ENCODE peak calls at places on chromosomes 12 and 14, in ten cellular contexts. I is NT2/D1, Z is GM12878, K is HepG2, G is mesendoderm, R is HCT116, W is PC-3, N is neuronal stem cell, F is SK-N-SH, U is mammary epithelial cell. C is an unnamed sample.

GRCh38 chr12:108713471-108713870 is 17.8 kb downstream of the CORO1C start:
- DNase-seq in R (no peak), U (no peak), I (no peak), N (no peak), K (no peak), W (no peak), F (no peak), Z (no peak), G (no peak), C (no peak)

GRCh38 chr12:64258576-64258975 is 36.5 kb upstream of the KICS2 start:
- DNase-seq in R (no peak), W (no peak), F (no peak), U (no peak), N (no peak), G (peak; percentile 22), K (no peak), Z (no peak), I (no peak), C (no peak)

GRCh38 chr12:89733579-89734201 is 25.1 kb upstream of the ATP2B1 start:
- DNase-seq in N (no peak), R (no peak), U (peak; percentile 96), I (no peak), F (no peak), W (peak; percentile 93), Z (no peak), K (no peak), G (no peak), C (no peak)

GRCh38 chr12:54249489-54249888 is 30.4 kb downstream of the CBX5 start:
- DNase-seq in Z (no peak), G (no peak), R (no peak), U (no peak), N (no peak), K (no peak), F (no peak), W (no peak), I (no peak), C (no peak)

GRCh38 chr14:37150414-37150813 is 22.0 kb downstream of the SLC25A21 start:
- DNase-seq in K (peak; percentile 63), G (peak; percentile 40), R (no peak), Z (no peak), W (peak; percentile 76), I (no peak), U (peak; percentile 36), F (peak; percentile 5), N (no peak), C (peak; percentile 42)

GRCh38 chr12:10307630-10308029 is at the start of gene KLRD1:
- DNase-seq in G (no peak), I (no peak), K (no peak), N (no peak), F (no peak), Z (no peak), R (no peak), W (no peak), U (no peak), C (no peak)

GRCh38 chr14:97410667-97411286 is 613.6 kb downstream of the VRK1 start:
- DNase-seq in K (no peak), G (no peak), U (no peak), I (no peak), W (peak; percentile 35), Z (no peak), N (no peak), R (no peak), F (no peak), C (no peak)

GRCh38 chr12:72197790-72198189 is 74.4 kb upstream of the TRHDE start:
- DNase-seq in U (no peak), K (no peak), I (no peak), Z (no peak), N (no peak), W (no peak), G (no peak), F (no peak), R (no peak), C (no peak)

GRCh38 chr12:90773526-90773925 is 181.4 kb downstream of the CCER1 start:
- DNase-seq in I (no peak), Z (no peak), F (no peak), R (no peak), U (no peak), K (no peak), N (no peak), G (no peak), W (no peak), C (no peak)

GRCh38 chr12:31034372-31034771 is 39.3 kb upstream of the DDX11 start:
- DNase-seq in R (peak; percentile 21), Z (no peak), I (no peak), K (no peak), N (no peak), G (no peak), F (no peak), U (no peak), W (no peak), C (no peak)

GRCh38 chr12:88172844-88173407 is 30.8 kb downstream of the TMTC3 start:
- DNase-seq in G (no peak), K (no peak), N (no peak), R (no peak), Z (no peak), F (no peak), W (peak; percentile 93), I (no peak), U (peak; percentile 40), C (no peak)

GRCh38 chr12:112005419-112006395 is 7.3 kb downstream of the TMEM116 start:
- DNase-seq in I (no peak), G (peak; percentile 75), Z (no peak), W (peak; percentile 47), F (no peak), K (no peak), R (peak; percentile 24), N (no peak), U (peak; percentile 36), C (no peak)

GRCh38 chr14:99793213-99794155 is at the start of gene EML1:
- DNase-seq in W (peak; percentile 80), Z (no peak), K (peak; percentile 41), U (peak; percentile 52), F (peak; percentile 99), I (peak; percentile 51), N (peak; percentile 85), R (peak; percentile 23), G (peak; percentile 84), C (peak; percentile 79)

GRCh38 chr12:69331846-69332684 is 16.1 kb upstream of the LYZ start:
- DNase-seq in I (no peak), N (no peak), R (no peak), F (no peak), G (peak; percentile 42), U (no peak), K (no peak), Z (no peak), W (no peak), C (no peak)

GRCh38 chr12:8493084-8493483 is 20.2 kb upstream of the CLEC4D start:
- DNase-seq in W (no peak), K (no peak), G (no peak), I (no peak), U (no peak), F (no peak), R (no peak), N (no peak), Z (peak; percentile 72), C (peak; percentile 79)

GRCh38 chr12:6592087-6592486 is 15.1 kb downstream of the CHD4 start:
- DNase-seq in F (no peak), I (no peak), N (no peak), W (no peak), K (no peak), G (no peak), R (no peak), Z (no peak), U (no peak), C (no peak)
- H3K36me3 ChIP-seq in F (peaks cover 73% of the 10 kb centered on the region), I (peaks cover 95% of the 10 kb centered on the region), N (peaks cover 64% of the 10 kb centered on the region), W (peaks cover 71% of the 10 kb centered on the region), K (peaks cover 41% of the 10 kb centered on the region), G (peaks cover 35% of the 10 kb centered on the region), R (peaks cover 82% of the 10 kb centered on the region), Z (peaks cover 28% of the 10 kb centered on the region), U (peaks cover 65% of the 10 kb centered on the region), C (peaks cover 33% of the 10 kb centered on the region)

GRCh38 chr12:40106202-40106533 is 287 bp upstream of the SLC2A13 start:
- DNase-seq in N (no peak), F (no peak), Z (no peak), K (no peak), U (no peak), G (no peak), R (no peak), I (no peak), W (no peak), C (no peak)
- H3K9ac ChIP-seq in N (no peak overlapping the region), F (no peak overlapping the region), Z (no peak overlapping the region), K (no peak overlapping the region), U (no peak overlapping the region), G (peak overlapping the region; percentile 15), R (no peak overlapping the region), I (no peak overlapping the region), W (no peak overlapping the region), C (peak overlapping the region; percentile 23)

DNA sequence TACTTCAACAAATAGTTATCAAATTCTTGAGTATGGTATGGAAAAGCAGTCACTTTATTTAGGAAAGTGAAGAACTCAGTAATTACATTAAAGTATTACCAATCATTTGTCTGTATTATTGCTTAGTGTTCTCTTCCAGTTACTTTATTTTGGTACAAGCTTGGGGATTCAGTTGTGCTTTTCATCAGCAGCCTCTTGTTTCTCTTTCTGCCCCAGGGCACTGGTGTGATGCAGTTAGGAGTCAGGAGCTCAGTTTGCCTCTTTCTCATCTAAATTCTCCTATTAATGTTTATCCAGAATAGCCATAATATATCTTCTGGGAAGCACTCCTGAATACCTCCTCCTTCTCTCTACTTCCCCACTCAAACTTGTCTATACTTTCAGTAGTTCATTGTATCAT is 25.7 kb downstream of the PMCH start:
- DNase-seq in W (no peak), N (no peak), U (peak; percentile 1), G (no peak), R (no peak), Z (no peak), K (no peak), I (no peak), F (no peak), C (no peak)
- H3K36me3 ChIP-seq in W (peaks cover 15% of the 10 kb centered on the region), N (peaks cover 3% of the 10 kb centered on the region), U (no peaks in the 10 kb centered on the region), G (no peaks in the 10 kb centered on the region), R (no peaks in the 10 kb centered on the region), Z (no peaks in the 10 kb centered on the region), K (no peaks in the 10 kb centered on the region), I (peaks cover 6% of the 10 kb centered on the region), F (peaks cover 2% of the 10 kb centered on the region), C (no peaks in the 10 kb centered on the region)

GRCh38 chr14:51291016-51291415 is 51.0 kb downstream of the TMX1 start:
- DNase-seq in I (no peak), F (no peak), R (no peak), U (no peak), N (no peak), G (no peak), Z (no peak), K (no peak), W (no peak), C (no peak)

GRCh38 chr14:51295666-51296263 is 55.7 kb downstream of the TMX1 start:
- DNase-seq in F (no peak), I (no peak), G (no peak), U (peak; percentile 63), K (no peak), W (peak; percentile 64), R (no peak), N (no peak), Z (no peak), C (no peak)

GRCh38 chr14:51294951-51295350 is 54.9 kb downstream of the TMX1 start:
- DNase-seq in R (no peak), Z (no peak), I (no peak), G (no peak), W (no peak), K (no peak), N (no peak), U (no peak), F (peak; percentile 24), C (no peak)

GRCh38 chr14:51293149-51293925 is 53.3 kb downstream of the TMX1 start:
- DNase-seq in U (peak; percentile 37), G (no peak), W (no peak), Z (no peak), K (no peak), I (no peak), R (no peak), F (no peak), N (no peak), C (no peak)

GRCh38 chr14:51293926-51294290 is 53.9 kb downstream of the TMX1 start:
- DNase-seq in N (no peak), G (no peak), I (no peak), Z (no peak), K (no peak), F (no peak), U (no peak), R (no peak), W (no peak), C (no peak)
- H3K9ac ChIP-seq in N (no peak overlapping the region), G (no peak overlapping the region), I (no peak overlapping the region), Z (no peak overlapping the region), K (no peak overlapping the region), F (no peak overlapping the region), U (no peak overlapping the region), R (no peak overlapping the region), W (no peak overlapping the region), C (no peak overlapping the region)